ENCODE peak calls at places on chromosomes 6 and 20, in four cellular contexts. G is H1, I is K562, K is SK-N-SH. Y is an unnamed sample.

GRCh38 chr6:45577836-45578504 is 200.2 kb upstream of the SUPT3H start:
- DNase-seq in G (no peak), I (no peak), K (no peak), Y (no peak)

GRCh38 chr6:36351152-36351571 is 14.5 kb upstream of the BNIP5 start:
- DNase-seq in G (no peak), I (no peak), K (no peak), Y (no peak)

GRCh38 chr20:16689906-16690305 is 39.9 kb upstream of the SNRPB2 start:
- DNase-seq in G (no peak), I (no peak), K (no peak), Y (no peak)

GRCh38 chr6:83193747-83194582 is 808 bp downstream of the RWDD2A start:
- DNase-seq in G (peak), I (peak), K (peak), Y (no peak)

GRCh38 chr6:11096109-11096508 is 2.5 kb downstream of the SMIM13 start:
- DNase-seq in G (no peak), I (no peak), K (peak), Y (no peak)

GRCh38 chr6:159762681-159763293 is 942 bp downstream of the ACAT2 start:
- DNase-seq in G (no peak), I (peak), K (no peak), Y (no peak)

GRCh38 chr6:52647199-52647598 is 23.7 kb upstream of the TMEM14A start:
- DNase-seq in G (no peak), I (no peak), K (no peak), Y (no peak)

GRCh38 chr6:54993948-54994347 is 147.4 kb downstream of the FAM83B start:
- DNase-seq in G (no peak), I (no peak), K (no peak), Y (no peak)

GRCh38 chr20:38057351-38057972 is 23.9 kb downstream of the RPRD1B start:
- DNase-seq in G (no peak), I (peak), K (peak), Y (no peak)

GRCh38 chr20:38060536-38060935 is 27.0 kb downstream of the RPRD1B start:
- DNase-seq in G (peak), I (no peak), K (no peak), Y (no peak)

GRCh38 chr20:38063911-38064310 is 30.4 kb downstream of the RPRD1B start:
- DNase-seq in G (no peak), I (no peak), K (no peak), Y (no peak)

GRCh38 chr20:38059832-38060231 is 26.3 kb downstream of the RPRD1B start:
- DNase-seq in G (no peak), I (no peak), K (no peak), Y (no peak)

GRCh38 chr20:38061109-38061508 is 27.6 kb downstream of the RPRD1B start:
- DNase-seq in G (no peak), I (no peak), K (no peak), Y (no peak)
- TF ChIP-seq SIN3A in G (no peak), I (no peak), K (no peak), Y (no peak)

GRCh38 chr6:84522135-84522535 is 242.3 kb downstream of the TBX18 start:
- DNase-seq in G (no peak), I (no peak), K (no peak), Y (no peak)
- TF ChIP-seq NRF1 in G (no peak), I (no peak), K (no peak), Y (no peak)

DNA sequence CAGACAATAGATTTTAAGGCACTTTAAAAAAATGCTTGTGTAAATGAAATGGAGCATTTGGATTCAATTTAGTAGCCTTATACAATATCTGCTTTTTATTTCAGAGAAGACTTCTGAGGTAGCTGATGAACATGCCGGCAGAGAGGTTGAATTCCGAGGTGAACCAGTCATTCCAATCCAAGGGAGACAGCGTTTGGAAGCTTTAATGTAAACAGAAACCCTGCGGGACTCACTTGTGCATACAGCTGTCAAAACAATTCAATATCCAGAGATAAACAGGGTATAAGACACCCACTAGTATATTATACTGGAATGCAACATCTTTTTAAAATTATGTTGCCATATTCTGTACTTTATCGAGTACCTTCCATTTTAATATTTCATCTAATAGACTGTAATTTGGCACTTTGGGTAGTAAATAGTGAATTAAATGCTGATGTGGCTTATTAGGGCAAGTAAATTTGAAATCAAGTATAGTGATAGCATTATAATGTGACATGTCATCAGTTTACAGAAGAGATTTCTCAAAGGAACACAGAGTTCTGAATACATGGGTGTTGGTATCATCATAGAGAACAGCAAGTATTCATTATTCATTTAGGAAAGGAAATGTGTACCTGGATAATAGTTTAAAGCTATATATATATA is 347.7 kb downstream of the PRKN start:
- DNase-seq in G (no peak), I (no peak), K (no peak), Y (no peak)
- TF ChIP-seq SIN3A in G (no peak), I (no peak), K (no peak), Y (no peak)

GRCh38 chr20:50450961-50451752 is 59.0 kb upstream of the PTPN1 start:
- DNase-seq in G (no peak), I (no peak), K (no peak), Y (peak)
- TF ChIP-seq NRF1 in G (no peak), I (no peak), K (no peak), Y (no peak)

DNA sequence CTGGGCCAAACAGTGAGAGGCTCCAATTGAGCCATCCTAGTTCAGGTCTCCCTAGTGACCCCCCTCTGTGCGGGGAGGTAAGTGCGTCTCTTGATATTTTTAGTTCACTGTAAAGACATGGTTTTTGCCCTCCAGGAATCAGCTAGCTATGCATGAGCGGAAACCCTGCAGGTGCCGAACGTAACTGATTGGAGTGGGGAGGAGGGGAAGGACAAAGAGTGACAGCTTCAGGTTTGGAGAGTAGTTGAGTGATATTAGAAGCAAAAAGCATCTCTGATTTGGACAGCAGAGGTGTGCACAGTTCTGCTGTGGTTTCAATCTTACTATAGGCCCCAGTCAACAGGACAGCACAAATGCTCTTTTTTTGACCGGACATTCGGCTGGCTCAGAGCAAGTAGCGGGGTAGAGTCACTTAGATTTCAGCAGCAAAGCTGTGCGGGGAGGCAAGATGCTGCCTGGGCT is 31.8 kb downstream of the TBC1D7 start:
- DNase-seq in G (no peak), I (no peak), K (no peak), Y (no peak)
- TF ChIP-seq SIN3A in G (no peak), I (no peak), K (no peak), Y (no peak)

GRCh38 chr6:150684715-150685459 is 85.2 kb downstream of the PLEKHG1 start:
- DNase-seq in G (no peak), I (no peak), K (no peak), Y (no peak)
- TF ChIP-seq NRF1 in G (no peak), I (no peak), K (no peak), Y (no peak)

GRCh38 chr20:40703981-40704530 is 15.0 kb upstream of the MAFB start:
- DNase-seq in G (no peak), I (no peak), K (no peak), Y (no peak)
- TF ChIP-seq SIN3A in G (no peak), I (no peak), K (no peak), Y (no peak)

GRCh38 chr20:58688414-58688813 is 4.2 kb upstream of the NPEPL1 start:
- DNase-seq in G (no peak), I (no peak), K (no peak), Y (no peak)

GRCh38 chr20:58683132-58683531 is 9.5 kb upstream of the NPEPL1 start:
- DNase-seq in G (no peak), I (no peak), K (no peak), Y (no peak)

GRCh38 chr20:58682656-58683055 is 9.9 kb upstream of the NPEPL1 start:
- DNase-seq in G (no peak), I (no peak), K (no peak), Y (no peak)

GRCh38 chr20:58685988-58686387 is 6.6 kb upstream of the NPEPL1 start:
- DNase-seq in G (no peak), I (no peak), K (no peak), Y (no peak)

DNA sequence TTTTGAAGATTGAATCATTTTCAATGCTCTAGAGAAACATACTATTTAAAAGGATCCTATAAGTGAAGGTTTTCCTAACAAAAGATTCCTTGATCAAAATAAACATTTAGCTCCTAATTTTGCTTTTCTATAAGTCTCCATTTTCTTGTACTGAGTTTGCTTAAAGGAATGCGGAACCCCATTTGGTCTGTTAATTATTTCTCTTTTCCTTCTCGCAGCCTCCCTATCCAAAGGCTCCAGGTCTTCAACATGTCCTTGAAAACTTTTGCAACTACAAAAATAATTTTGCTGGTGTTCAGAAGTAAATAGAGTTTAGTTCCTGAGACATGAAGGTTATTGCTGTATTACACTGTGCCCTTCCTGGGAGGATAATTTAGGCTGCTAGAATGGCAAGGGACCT is 8.3 kb upstream of the NPEPL1 start:
- DNase-seq in G (no peak), I (no peak), K (no peak), Y (no peak)
- TF ChIP-seq NRF1 in G (no peak), I (no peak), K (no peak), Y (no peak)

GRCh38 chr6:168061269-168062210 is 17.5 kb downstream of the FRMD1 start:
- DNase-seq in G (no peak), I (no peak), K (no peak), Y (no peak)

GRCh38 chr6:168062346-168063289 is 16.4 kb downstream of the FRMD1 start:
- DNase-seq in G (no peak), I (no peak), K (no peak), Y (no peak)

GRCh38 chr6:168058691-168059551 is 20.1 kb downstream of the FRMD1 start:
- DNase-seq in G (no peak), I (no peak), K (no peak), Y (no peak)

GRCh38 chr6:168057836-168058235 is 21.2 kb downstream of the FRMD1 start:
- DNase-seq in G (no peak), I (no peak), K (no peak), Y (no peak)

DNA sequence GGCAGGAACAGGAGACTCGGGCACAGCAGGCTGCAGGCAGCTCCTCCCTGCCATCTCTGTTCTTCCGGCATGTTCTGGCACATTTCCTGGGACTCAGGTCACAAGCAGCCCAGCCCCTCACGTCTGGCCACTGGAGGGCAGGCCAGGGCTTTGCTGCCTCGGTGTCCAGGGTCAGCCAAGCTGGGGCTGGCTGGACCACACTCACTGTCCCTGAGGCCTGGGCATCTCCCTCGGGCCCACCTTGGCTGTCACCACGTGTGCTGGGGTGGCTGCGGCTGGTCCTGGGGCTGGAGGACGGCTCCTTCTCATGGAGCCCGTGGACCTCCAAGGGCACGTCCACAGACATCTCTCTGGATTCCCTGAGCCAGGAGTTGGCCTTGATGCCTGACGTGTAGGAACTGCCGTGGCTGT is 18.5 kb downstream of the FRMD1 start:
- DNase-seq in G (no peak), I (peak), K (peak), Y (no peak)
- TF ChIP-seq SIN3A in G (no peak), I (no peak), K (no peak), Y (no peak)